ENCODE peak calls at places on chromosomes 13 and 19, in six cellular contexts. One of them, this sample, is unnamed.

GRCh38 chr13:71867101-71867814 is at the start of gene DACH1:
- DNase-seq in SK-N-SH: peak; percentile 69
- DNase-seq in K562: peak; percentile 56
- DNase-seq in WTC11: peak; percentile 29
- DNase-seq in HepG2: peak; percentile 7
- DNase-seq in GM12878: no peak
- DNase-seq in this sample: no peak

GRCh38 chr13:76965759-76966421 is 17.6 kb downstream of the ACOD1 start:
- DNase-seq in K562: no peak
- DNase-seq in GM12878: no peak
- DNase-seq in HepG2: no peak
- DNase-seq in SK-N-SH: peak; percentile 54
- DNase-seq in WTC11: no peak
- DNase-seq in this sample: no peak

GRCh38 chr19:46408611-46409039 is 4.7 kb downstream of the CCDC8 start:
- DNase-seq in HepG2: peak; percentile 25
- DNase-seq in K562: no peak
- DNase-seq in SK-N-SH: no peak
- DNase-seq in GM12878: no peak
- DNase-seq in WTC11: no peak
- DNase-seq in this sample: no peak

GRCh38 chr13:85995788-85996418 is 196.7 kb upstream of the SLITRK6 start:
- DNase-seq in GM12878: no peak
- DNase-seq in HepG2: no peak
- DNase-seq in WTC11: no peak
- DNase-seq in SK-N-SH: no peak
- DNase-seq in K562: no peak
- DNase-seq in this sample: no peak

GRCh38 chr13:42477588-42478190 is 96.3 kb upstream of the TNFSF11 start:
- DNase-seq in GM12878: no peak
- DNase-seq in K562: no peak
- DNase-seq in WTC11: no peak
- DNase-seq in SK-N-SH: no peak
- DNase-seq in HepG2: no peak
- DNase-seq in this sample: no peak

GRCh38 chr19:29936409-29936808 is 5.6 kb upstream of the URI1 start:
- DNase-seq in WTC11: no peak
- DNase-seq in K562: no peak
- DNase-seq in HepG2: no peak
- DNase-seq in SK-N-SH: no peak
- DNase-seq in GM12878: no peak
- DNase-seq in this sample: no peak

GRCh38 chr19:30648321-30648720 is 276.1 kb downstream of the ZNF536 start:
- DNase-seq in GM12878: no peak
- DNase-seq in SK-N-SH: peak; percentile 35
- DNase-seq in K562: no peak
- DNase-seq in WTC11: no peak
- DNase-seq in HepG2: no peak
- DNase-seq in this sample: no peak

GRCh38 chr13:109955598-109955997 is 169.2 kb upstream of the IRS2 start:
- DNase-seq in GM12878: no peak
- DNase-seq in WTC11: no peak
- DNase-seq in HepG2: peak; percentile 3
- DNase-seq in K562: no peak
- DNase-seq in SK-N-SH: no peak
- DNase-seq in this sample: no peak

GRCh38 chr13:28327761-28328607 is 166.9 kb downstream of the FLT1 start:
- DNase-seq in SK-N-SH: no peak
- DNase-seq in K562: no peak
- DNase-seq in HepG2: no peak
- DNase-seq in WTC11: no peak
- DNase-seq in GM12878: no peak
- DNase-seq in this sample: no peak
- TF ChIP-seq USF2 in SK-N-SH: no peak
- TF ChIP-seq USF2 in K562: no peak
- TF ChIP-seq USF2 in HepG2: no peak
- TF ChIP-seq USF2 in WTC11: no peak
- TF ChIP-seq USF2 in GM12878: no peak
- TF ChIP-seq USF2 in this sample: no peak

DNA sequence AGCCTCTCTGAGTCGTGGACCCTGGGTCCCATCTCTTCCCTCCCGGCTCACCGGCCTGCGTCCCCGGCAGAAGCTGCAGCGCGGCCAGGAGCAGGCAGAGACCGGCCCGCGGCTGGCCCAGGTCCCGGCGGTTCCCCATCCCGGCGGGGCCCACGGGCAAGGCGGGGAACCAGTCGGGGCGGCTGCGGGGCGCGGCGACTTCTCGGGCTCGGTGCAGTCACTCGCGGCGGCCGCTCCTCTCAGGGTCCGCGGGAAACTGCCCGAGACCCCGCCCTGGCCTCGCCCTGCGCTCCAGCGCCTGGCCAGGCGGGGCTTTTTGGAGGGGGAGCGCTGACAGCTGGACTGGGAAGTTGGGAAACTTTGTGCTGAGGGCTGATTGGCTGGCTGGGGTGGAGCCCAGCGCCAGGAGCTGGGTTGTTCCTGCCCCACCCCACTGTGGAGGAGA is at the start of gene COL5A3:
- DNase-seq in GM12878: no peak
- DNase-seq in WTC11: peak; percentile 49
- DNase-seq in K562: no peak
- DNase-seq in SK-N-SH: peak; percentile 51
- DNase-seq in HepG2: no peak
- DNase-seq in this sample: no peak
- TF ChIP-seq MAX in GM12878: no peak
- TF ChIP-seq MAX in WTC11: no peak
- TF ChIP-seq MAX in K562: no peak
- TF ChIP-seq MAX in SK-N-SH: no peak
- TF ChIP-seq MAX in HepG2: no peak
- TF ChIP-seq MAX in this sample: no peak

DNA sequence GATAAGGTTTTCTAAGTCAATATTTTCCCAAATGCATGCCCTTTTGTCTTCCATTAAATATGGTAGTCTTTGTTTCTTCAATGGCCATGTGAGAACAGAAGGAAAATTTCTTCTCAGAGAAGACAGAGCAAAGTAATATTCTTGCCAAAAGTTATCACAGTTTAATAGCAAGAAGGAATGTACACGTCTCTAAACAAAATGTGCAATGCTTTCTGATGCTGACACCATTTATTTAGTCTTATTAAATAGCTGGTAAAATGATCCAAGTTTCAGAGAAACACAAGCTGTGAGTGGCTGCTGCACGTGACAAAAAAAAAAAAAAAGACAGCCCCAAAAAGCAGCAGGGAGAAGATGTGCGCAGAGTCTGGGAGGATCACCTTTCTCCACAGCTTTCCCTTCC is 542.5 kb downstream of the GPC6 start:
- DNase-seq in HepG2: no peak
- DNase-seq in SK-N-SH: no peak
- DNase-seq in K562: no peak
- DNase-seq in GM12878: no peak
- DNase-seq in WTC11: no peak
- DNase-seq in this sample: no peak
- TF ChIP-seq USF2 in HepG2: no peak
- TF ChIP-seq USF2 in SK-N-SH: no peak
- TF ChIP-seq USF2 in K562: no peak
- TF ChIP-seq USF2 in GM12878: no peak
- TF ChIP-seq USF2 in WTC11: no peak
- TF ChIP-seq USF2 in this sample: no peak

DNA sequence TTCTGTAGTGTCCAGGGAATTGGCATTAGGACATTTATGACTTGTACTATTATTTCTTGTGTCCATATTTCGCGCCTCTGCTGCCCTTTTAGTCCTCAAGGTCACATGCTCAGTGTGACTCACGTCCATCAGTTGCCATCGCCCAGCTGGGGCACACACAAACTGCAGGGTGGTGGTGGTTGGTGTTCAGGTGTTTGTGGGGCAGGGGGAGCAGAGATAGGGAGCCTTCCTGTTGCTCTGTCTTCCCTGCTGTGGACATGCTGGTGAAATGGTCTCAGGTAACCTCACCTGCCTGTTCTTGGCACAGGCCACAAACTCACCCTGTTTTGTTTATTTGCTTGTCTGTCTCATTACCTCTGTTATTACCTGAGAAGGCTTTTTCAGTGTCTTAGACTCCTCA is 22.4 kb downstream of the PRR12 start:
- DNase-seq in HepG2: no peak
- DNase-seq in GM12878: no peak
- DNase-seq in K562: no peak
- DNase-seq in SK-N-SH: no peak
- DNase-seq in WTC11: no peak
- DNase-seq in this sample: peak; percentile 68
- TF ChIP-seq MAX in HepG2: no peak
- TF ChIP-seq MAX in GM12878: no peak
- TF ChIP-seq MAX in K562: no peak
- TF ChIP-seq MAX in SK-N-SH: no peak
- TF ChIP-seq MAX in WTC11: no peak
- TF ChIP-seq MAX in this sample: no peak